ENCODE peak calls at places on chromosomes 16 and 17, in four cellular contexts. B is T47D, J is NCI-H460, Q is GM23248. V is an unnamed sample.

GRCh38 chr17:67891481-67892119 is 66.3 kb downstream of the BPTF start:
- DNase-seq in Q (peak), J (peak), B (no peak), V (no peak)

GRCh38 chr17:30336369-30337171 is 2.7 kb upstream of the TMIGD1 start:
- DNase-seq in B (no peak), J (peak), Q (peak), V (peak)

GRCh38 chr16:4687416-4687815 is 5.9 kb upstream of the NUDT16L1 start:
- DNase-seq in J (no peak), Q (no peak), B (no peak), V (no peak)

GRCh38 chr17:28363186-28363585 is 1.8 kb downstream of the SEBOX start:
- DNase-seq in J (no peak), B (no peak), Q (no peak), V (no peak)

GRCh38 chr16:12016166-12016947 is 39.8 kb downstream of the SNX29 start:
- DNase-seq in Q (peak), J (no peak), B (no peak), V (no peak)

GRCh38 chr17:79888009-79888540 is 48.8 kb upstream of the CBX4 start:
- DNase-seq in B (no peak), J (no peak), Q (no peak), V (no peak)

GRCh38 chr16:7835032-7835431 is 502.4 kb downstream of the RBFOX1 start:
- DNase-seq in J (no peak), B (no peak), Q (no peak), V (no peak)

GRCh38 chr16:73433493-73434307 is 385.8 kb upstream of the ZFHX3 start:
- DNase-seq in Q (no peak), B (no peak), J (no peak), V (no peak)

GRCh38 chr17:28968269-28968913 is 17.1 kb upstream of the PHF12 start:
- DNase-seq in J (no peak), Q (no peak), B (no peak), V (no peak)

GRCh38 chr16:28108590-28109247 is 45.2 kb upstream of the GSG1L start:
- DNase-seq in J (no peak), Q (no peak), B (no peak), V (no peak)

GRCh38 chr16:456891-457483 is 31.5 kb downstream of the RAB11FIP3 start:
- DNase-seq in J (no peak), B (no peak), Q (peak), V (no peak)

GRCh38 chr17:18004901-18005305 is 32.2 kb downstream of the DRC3 start:
- DNase-seq in J (no peak), Q (no peak), B (no peak), V (no peak)

GRCh38 chr16:2474877-2475412 is at the start of gene TBC1D24:
- DNase-seq in J (peak), Q (peak), B (peak), V (peak)

GRCh38 chr17:4143563-4144410 is 790 bp downstream of the CYB5D2 start:
- DNase-seq in J (peak), Q (peak), B (peak), V (peak)

GRCh38 chr16:12021578-12022265 is 45.2 kb downstream of the SNX29 start:
- DNase-seq in J (no peak), B (no peak), Q (no peak), V (no peak)

GRCh38 chr16:27505297-27506236 is 44.1 kb downstream of the GTF3C1 start:
- DNase-seq in B (no peak), Q (peak), J (no peak), V (no peak)

GRCh38 chr17:19424934-19425868 is 14.2 kb downstream of the RNF112 start:
- DNase-seq in J (no peak), B (no peak), Q (peak), V (no peak)

GRCh38 chr17:29592850-29593545 is at the start of gene ANKRD13B:
- DNase-seq in J (no peak), B (no peak), Q (peak), V (no peak)

GRCh38 chr17:37744961-37745800 is at the start of gene HNF1B:
- DNase-seq in J (no peak), B (no peak), Q (no peak), V (no peak)

GRCh38 chr17:37743875-37744632 is 805 bp downstream of the HNF1B start:
- DNase-seq in B (no peak), J (no peak), Q (no peak), V (no peak)

GRCh38 chr16:22948603-22949368 is 134.8 kb downstream of the HS3ST2 start:
- DNase-seq in J (peak), Q (peak), B (peak), V (no peak)

GRCh38 chr17:30961213-30962188 is 9.3 kb upstream of the RNF135 start:
- DNase-seq in Q (peak), J (peak), B (no peak), V (no peak)

GRCh38 chr16:67924140-67924906 is 7.3 kb downstream of the CTRL start:
- DNase-seq in J (no peak), Q (no peak), B (no peak), V (no peak)

GRCh38 chr17:33516645-33517044 is 223.6 kb upstream of the ASIC2 start:
- DNase-seq in J (no peak), B (no peak), Q (no peak), V (no peak)

V was measured in activated naive CD8-positive, alpha-beta T cell treated with anti-CD3 and anti-CD28 coated beads, Interleukin-2, amount 50 U/mL, for 16 hours.